ENCODE peak calls at places on chromosomes 12 and 14, in six cellular contexts. W, F, L, I, K and P are unnamed samples.

GRCh38 chr14:105285174-105285573 is 15.6 kb downstream of the BRF1 start:
- DNase-seq in L (no peak), F (no peak), K (no peak), I (no peak), W (no peak), P (no peak)

GRCh38 chr14:66444271-66444987 is 41.7 kb upstream of the CCDC196 start:
- DNase-seq in W (no peak), K (peak; percentile 16), I (no peak), L (no peak), F (no peak), P (peak; percentile 47)

GRCh38 chr12:124453419-124454351 is 113.7 kb downstream of the NCOR2 start:
- DNase-seq in W (peak; percentile 33), F (peak; percentile 70), I (no peak), K (peak; percentile 85), L (peak; percentile 40), P (peak; percentile 71)

GRCh38 chr12:46005151-46005797 is 14.9 kb upstream of the SCAF11 start:
- DNase-seq in F (no peak), W (no peak), K (no peak), L (no peak), I (no peak), P (no peak)

GRCh38 chr12:47807338-47807737 is 12.4 kb downstream of the HDAC7 start:
- DNase-seq in L (no peak), W (no peak), I (no peak), K (no peak), F (no peak), P (no peak)

GRCh38 chr14:81246561-81247270 is 26.0 kb upstream of the GTF2A1 start:
- DNase-seq in F (no peak), W (peak; percentile 23), K (no peak), L (no peak), I (no peak), P (no peak)

GRCh38 chr12:51994959-51995358 is 11.8 kb upstream of the TAMALIN start:
- DNase-seq in K (no peak), L (no peak), W (no peak), F (peak; percentile 43), I (no peak), P (no peak)

GRCh38 chr12:112716099-112717093 is 75.2 kb upstream of the RPH3A start:
- DNase-seq in K (no peak), F (no peak), W (no peak), L (no peak), I (peak; percentile 78), P (peak; percentile 86)

GRCh38 chr12:570237-570925 is 92.9 kb downstream of the NINJ2 start:
- DNase-seq in W (peak; percentile 75), F (peak; percentile 86), K (peak; percentile 86), L (peak; percentile 61), I (peak; percentile 86), P (peak; percentile 95)

GRCh38 chr12:49838973-49839633 is 3.8 kb downstream of the BCDIN3D start:
- DNase-seq in I (peak; percentile 80), F (peak; percentile 21), L (no peak), W (peak; percentile 29), K (peak; percentile 39), P (peak; percentile 82)

GRCh38 chr12:116160196-116160595 is 117.3 kb downstream of the MED13L start:
- DNase-seq in W (peak; percentile 64), K (no peak), I (no peak), L (no peak), F (peak; percentile 54), P (no peak)

GRCh38 chr14:105168979-105169507 is 467 bp upstream of the JAG2 start:
- DNase-seq in I (peak; percentile 82), L (no peak), K (no peak), F (no peak), W (no peak), P (peak; percentile 90)

GRCh38 chr14:55071870-55072640 is 20.6 kb downstream of the MAPK1IP1L start:
- DNase-seq in I (no peak), W (peak; percentile 99), K (peak; percentile 48), F (peak; percentile 98), L (no peak), P (no peak)

GRCh38 chr12:32390572-32391219 is 8.7 kb upstream of the FGD4 start:
- DNase-seq in L (no peak), W (peak; percentile 41), F (peak; percentile 20), I (peak; percentile 76), K (no peak), P (peak; percentile 53)

GRCh38 chr12:98821232-98821631 is 176.1 kb downstream of the APAF1 start:
- DNase-seq in L (no peak), I (peak; percentile 56), W (no peak), K (no peak), F (no peak), P (peak; percentile 70)

GRCh38 chr12:96749978-96750377 is 157.1 kb upstream of the NEDD1 start:
- DNase-seq in F (no peak), K (no peak), L (no peak), W (no peak), I (peak; percentile 51), P (peak; percentile 86)

GRCh38 chr14:96309128-96309906 is 53.3 kb downstream of the BDKRB1 start:
- DNase-seq in W (peak; percentile 100), L (no peak), I (no peak), F (no peak), K (no peak), P (no peak)

GRCh38 chr12:5806376-5807089 is 138.5 kb downstream of the ANO2 start:
- DNase-seq in W (peak; percentile 56), L (no peak), I (no peak), K (no peak), F (peak; percentile 77), P (no peak)

GRCh38 chr14:43887523-43887922 is 619.6 kb downstream of the FSCB start:
- DNase-seq in L (no peak), I (no peak), W (no peak), K (no peak), F (no peak), P (no peak)

GRCh38 chr12:76519538-76519937 is 40.0 kb downstream of the OSBPL8 start:
- DNase-seq in L (no peak), I (no peak), W (no peak), F (peak; percentile 82), K (no peak), P (no peak)

GRCh38 chr12:107512391-107512790 is 173.2 kb upstream of the PWP1 start:
- DNase-seq in K (peak; percentile 31), F (peak; percentile 46), L (no peak), W (no peak), I (no peak), P (peak; percentile 19)

GRCh38 chr12:6698352-6699046 is 2.1 kb downstream of the PIANP start:
- DNase-seq in L (no peak), W (no peak), F (no peak), K (no peak), I (peak; percentile 5), P (no peak)

GRCh38 chr12:29157486-29157946 is 8.4 kb downstream of the FAR2 start:
- DNase-seq in W (no peak), I (no peak), F (peak; percentile 88), L (no peak), K (peak; percentile 43), P (no peak)

GRCh38 chr12:130338794-130339601 is 1.3 kb downstream of the PIWIL1 start:
- DNase-seq in F (no peak), W (no peak), L (no peak), I (no peak), K (no peak), P (no peak)

GRCh38 chr12:93624595-93625294 is 52.3 kb downstream of the SOCS2 start:
- DNase-seq in I (no peak), L (no peak), F (peak; percentile 96), K (peak; percentile 88), W (peak; percentile 98), P (no peak)

GRCh38 chr14:92207928-92208265 is 86.1 kb downstream of the CPSF2 start:
- DNase-seq in F (no peak), I (no peak), W (no peak), K (no peak), L (no peak), P (no peak)

GRCh38 chr14:66228267-66228970 is 257.8 kb upstream of the CCDC196 start:
- DNase-seq in W (peak; percentile 76), L (no peak), I (no peak), F (peak; percentile 77), K (no peak), P (no peak)

GRCh38 chr12:30835216-30835615 is 80.5 kb upstream of the CAPRIN2 start:
- DNase-seq in I (no peak), L (no peak), W (no peak), K (no peak), F (no peak), P (peak; percentile 22)

GRCh38 chr12:90129369-90130030 is 420.9 kb upstream of the ATP2B1 start:
- DNase-seq in F (no peak), W (no peak), L (no peak), K (no peak), I (no peak), P (no peak)

GRCh38 chr12:87439990-87440827 is 589.0 kb downstream of the C12orf50 start:
- DNase-seq in L (no peak), F (peak; percentile 97), K (peak; percentile 69), I (no peak), W (peak; percentile 100), P (peak; percentile 38)

GRCh38 chr14:76309572-76310551 is 66.1 kb upstream of the ESRRB start:
- DNase-seq in K (no peak), I (peak; percentile 60), L (no peak), F (no peak), W (no peak), P (peak; percentile 73)

GRCh38 chr12:94879542-94879941 is 124.0 kb downstream of the NDUFA12 start:
- DNase-seq in L (no peak), W (no peak), K (no peak), F (no peak), I (peak; percentile 63), P (peak; percentile 84)

GRCh38 chr12:53579545-53579955 is 46.6 kb downstream of the ATF7 start:
- DNase-seq in F (no peak), I (no peak), L (no peak), W (no peak), K (no peak), P (no peak)

GRCh38 chr12:15899282-15899870 is 11.8 kb upstream of the DERA start:
- DNase-seq in I (peak; percentile 50), L (no peak), W (peak; percentile 35), K (no peak), F (no peak), P (no peak)

GRCh38 chr14:67908061-67908767 is 88.6 kb downstream of the RAD51B start:
- DNase-seq in L (no peak), F (peak; percentile 71), W (peak; percentile 40), I (no peak), K (no peak), P (no peak)

GRCh38 chr12:45483571-45483970 is 245.9 kb upstream of the ARID2 start:
- DNase-seq in K (no peak), F (peak; percentile 47), I (no peak), W (no peak), L (no peak), P (no peak)

GRCh38 chr12:104480826-104481457 is 24.2 kb downstream of the CHST11 start:
- DNase-seq in L (no peak), I (no peak), K (peak; percentile 88), F (peak; percentile 92), W (peak; percentile 66), P (no peak)

GRCh38 chr12:34218193-34219045 is 196.1 kb downstream of the ALG10 start:
- DNase-seq in L (peak; percentile 34), K (peak; percentile 16), I (peak; percentile 87), W (peak; percentile 48), F (peak; percentile 5), P (peak; percentile 85)

GRCh38 chr12:105705235-105705634 is 374.7 kb downstream of the C12orf75 start:
- DNase-seq in F (no peak), I (peak; percentile 2), W (no peak), K (no peak), L (no peak), P (peak; percentile 56)

GRCh38 chr12:95646781-95647184 is 95.5 kb upstream of the USP44 start:
- DNase-seq in F (peak; percentile 83), W (peak; percentile 94), K (peak; percentile 44), L (no peak), I (peak; percentile 62), P (no peak)